ENCODE peak calls at places on chromosomes 16 and 17, in nine cellular contexts. G is A549; F is body of pancreas; K is effector memory CD4-positive, alpha-beta T cell; E is OCI-LY7; X is heart right ventricle; P is mesendoderm; D is CD8-positive, alpha-beta memory T cell; T is Peyer's patch. U is an unnamed sample.

GRCh38 chr17:45975640-45976295 is 23.3 kb upstream of the STH start:
- DNase-seq in G (no peak), F (no peak), K (no peak), E (no peak), X (no peak), P (no peak), D (no peak), T (no peak), U (no peak)

GRCh38 chr16:89268585-89268984 is 51.1 kb downstream of the ZNF778 start:
- DNase-seq in G (no peak), F (no peak), K (no peak), E (no peak), X (no peak), P (no peak), D (no peak), T (no peak), U (no peak)

GRCh38 chr17:38871247-38871991 is 1.6 kb downstream of the LASP1 start:
- DNase-seq in G (peak), F (peak), K (peak), E (peak), X (no peak), P (peak), D (peak), T (peak), U (no peak)

GRCh38 chr17:72063262-72063661 is 57.6 kb upstream of the SOX9 start:
- DNase-seq in G (no peak), F (no peak), K (no peak), E (no peak), X (no peak), P (no peak), D (no peak), T (no peak), U (no peak)

GRCh38 chr16:9072806-9073341 is 18.6 kb upstream of the HAPSTR1 start:
- DNase-seq in G (no peak), F (no peak), K (no peak), E (peak), X (no peak), P (peak), D (no peak), T (no peak), U (no peak)

GRCh38 chr17:61410555-61411089 is 11.0 kb downstream of the TBX2 start:
- DNase-seq in G (no peak), F (peak), K (peak), E (peak), X (peak), P (peak), D (peak), T (peak), U (no peak)

GRCh38 chr17:76752006-76752405 is 14.1 kb downstream of the MFSD11 start:
- DNase-seq in G (no peak), F (no peak), K (peak), E (peak), X (no peak), P (no peak), D (peak), T (no peak), U (no peak)

GRCh38 chr16:25692307-25692706 is 548 bp downstream of the HS3ST4 start:
- DNase-seq in G (no peak), F (no peak), K (no peak), E (no peak), X (peak), P (peak), D (no peak), T (no peak), U (no peak)

GRCh38 chr17:65222216-65222738 is 85.1 kb downstream of the RGS9 start:
- DNase-seq in G (no peak), F (no peak), K (no peak), E (no peak), X (no peak), P (no peak), D (no peak), T (no peak), U (no peak)

GRCh38 chr16:12527077-12527476 is 276.6 kb downstream of the CPPED1 start:
- DNase-seq in G (no peak), F (no peak), K (no peak), E (no peak), X (no peak), P (no peak), D (no peak), T (no peak), U (no peak)

GRCh38 chr17:80826955-80827645 is 164.5 kb upstream of the CHMP6 start:
- DNase-seq in G (peak), F (peak), K (no peak), E (no peak), X (no peak), P (peak), D (no peak), T (no peak), U (no peak)

GRCh38 chr16:12455287-12455798 is 348.3 kb downstream of the CPPED1 start:
- DNase-seq in G (peak), F (peak), K (no peak), E (peak), X (peak), P (peak), D (no peak), T (peak), U (peak)

GRCh38 chr16:55491691-55492090 is 12.7 kb downstream of the MMP2 start:
- DNase-seq in G (no peak), F (no peak), K (no peak), E (no peak), X (no peak), P (peak), D (no peak), T (no peak), U (no peak)

GRCh38 chr16:1788708-1789100 is 4.8 kb downstream of the IGFALS start:
- DNase-seq in G (no peak), F (no peak), K (no peak), E (no peak), X (peak), P (no peak), D (no peak), T (no peak), U (no peak)

GRCh38 chr16:66858740-66859396 is 14.7 kb downstream of the CA7 start:
- DNase-seq in G (peak), F (no peak), K (no peak), E (no peak), X (peak), P (no peak), D (no peak), T (no peak), U (no peak)

GRCh38 chr17:18261146-18261515 is 669 bp downstream of the MIEF2 start:
- DNase-seq in G (peak), F (peak), K (no peak), E (peak), X (peak), P (peak), D (peak), T (peak), U (no peak)

GRCh38 chr17:45823598-45823997 is 21.1 kb upstream of the SPPL2C start:
- DNase-seq in G (no peak), F (no peak), K (no peak), E (no peak), X (no peak), P (no peak), D (no peak), T (no peak), U (no peak)

GRCh38 chr17:35117984-35118383 is 1.7 kb downstream of the RAD51D start:
- DNase-seq in G (no peak), F (no peak), K (peak), E (peak), X (no peak), P (no peak), D (no peak), T (no peak), U (no peak)

DNA sequence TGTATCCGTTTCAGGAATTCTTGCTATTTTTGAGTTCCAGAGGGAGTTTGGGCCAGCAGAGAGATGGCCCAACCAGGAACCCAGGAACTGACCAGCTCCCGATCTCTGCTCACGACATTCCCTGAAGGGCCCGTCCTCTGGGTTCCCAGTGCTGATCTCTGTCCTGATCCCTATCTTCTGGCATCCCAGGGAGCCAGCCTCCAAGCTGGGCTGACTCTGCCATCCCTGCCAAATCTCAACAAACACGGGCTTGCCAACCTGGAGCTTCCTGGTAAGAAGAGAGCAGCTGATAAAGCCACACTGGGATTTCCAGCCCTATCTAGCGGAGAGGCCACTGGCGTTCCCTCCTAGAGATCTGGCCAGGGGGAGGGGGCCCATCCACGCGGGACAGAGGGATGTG is 16.2 kb downstream of the GPRC5B start:
- DNase-seq in G (no peak), F (no peak), K (no peak), E (no peak), X (no peak), P (no peak), D (no peak), T (no peak), U (no peak)
- H3K27ac ChIP-seq in G (no peak), F (no peak), K (no peak), E (no peak), X (peak), P (no peak), D (no peak), T (no peak), U (no peak)

GRCh38 chr16:50265716-50266336 is 525 bp upstream of the ADCY7 start:
- DNase-seq in G (no peak), F (no peak), K (no peak), E (no peak), X (no peak), P (no peak), D (peak), T (no peak), U (no peak)
- H3K27ac ChIP-seq in G (peak), F (no peak), K (peak), E (peak), X (peak), P (no peak), D (peak), T (peak), U (no peak)

GRCh38 chr16:57892447-57893096 is 78.4 kb downstream of the CNGB1 start:
- DNase-seq in G (no peak), F (peak), K (no peak), E (no peak), X (no peak), P (no peak), D (no peak), T (no peak), U (no peak)

GRCh38 chr16:57894390-57895080 is 76.4 kb downstream of the CNGB1 start:
- DNase-seq in G (no peak), F (no peak), K (no peak), E (no peak), X (no peak), P (no peak), D (no peak), T (no peak), U (no peak)

GRCh38 chr16:57893559-57894389 is 77.2 kb downstream of the CNGB1 start:
- DNase-seq in G (peak), F (peak), K (no peak), E (no peak), X (no peak), P (no peak), D (no peak), T (no peak), U (no peak)

GRCh38 chr16:57892041-57892440 is 78.9 kb downstream of the CNGB1 start:
- DNase-seq in G (no peak), F (no peak), K (no peak), E (no peak), X (no peak), P (no peak), D (no peak), T (no peak), U (no peak)

GRCh38 chr16:57893217-57893558 is 77.7 kb downstream of the CNGB1 start:
- DNase-seq in G (no peak), F (no peak), K (no peak), E (no peak), X (no peak), P (no peak), D (no peak), T (no peak), U (no peak)
- H3K27ac ChIP-seq in G (peak), F (peak), K (no peak), E (no peak), X (no peak), P (no peak), D (no peak), T (no peak), U (no peak)

DNA sequence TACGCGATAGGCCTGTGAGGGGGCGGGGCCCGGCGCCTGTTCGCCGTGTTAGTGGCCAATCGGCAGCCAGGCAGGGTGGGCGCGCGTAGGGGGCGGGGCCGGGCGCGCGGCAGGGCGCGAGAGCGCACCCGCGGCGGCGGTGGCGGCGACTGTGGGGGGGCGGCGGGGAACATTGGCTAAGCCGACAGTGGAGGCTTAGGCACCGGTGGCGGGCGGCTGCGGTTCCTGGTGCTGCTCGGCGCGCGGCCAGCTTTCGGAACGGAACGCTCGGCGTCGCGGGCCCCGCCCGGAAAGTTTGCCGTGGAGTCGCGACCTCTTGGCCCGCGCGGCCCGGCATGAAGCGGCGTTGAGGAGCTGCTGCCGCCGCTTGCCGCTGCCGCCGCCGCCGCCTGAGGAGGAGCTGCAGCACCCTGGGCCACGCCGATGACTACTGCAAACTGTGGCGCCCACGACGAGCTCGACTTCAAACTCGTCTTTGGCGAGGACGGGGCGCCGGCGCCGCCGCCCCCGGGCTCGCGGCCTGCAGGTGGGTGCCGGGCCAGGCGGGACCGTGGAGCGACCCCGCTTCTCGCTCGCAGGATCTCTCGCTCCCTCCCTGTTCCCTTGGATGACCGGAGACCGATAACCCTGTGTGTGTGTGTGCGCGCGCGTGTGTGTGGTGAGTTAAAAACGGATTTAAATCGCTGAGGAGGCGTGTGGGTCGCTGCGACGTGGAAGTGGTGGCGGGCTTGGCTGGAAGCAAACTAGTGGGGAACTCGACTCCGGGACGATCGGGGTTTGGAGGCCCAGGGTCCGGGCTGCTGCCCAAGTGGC is at the start of gene NFATC3:
- DNase-seq in G (peak), F (peak), K (peak), E (peak), X (peak), P (peak), D (peak), T (peak), U (peak)
- H3K27ac ChIP-seq in G (peak), F (peak), K (peak), E (peak), X (peak), P (peak), D (peak), T (peak), U (no peak)

DNA sequence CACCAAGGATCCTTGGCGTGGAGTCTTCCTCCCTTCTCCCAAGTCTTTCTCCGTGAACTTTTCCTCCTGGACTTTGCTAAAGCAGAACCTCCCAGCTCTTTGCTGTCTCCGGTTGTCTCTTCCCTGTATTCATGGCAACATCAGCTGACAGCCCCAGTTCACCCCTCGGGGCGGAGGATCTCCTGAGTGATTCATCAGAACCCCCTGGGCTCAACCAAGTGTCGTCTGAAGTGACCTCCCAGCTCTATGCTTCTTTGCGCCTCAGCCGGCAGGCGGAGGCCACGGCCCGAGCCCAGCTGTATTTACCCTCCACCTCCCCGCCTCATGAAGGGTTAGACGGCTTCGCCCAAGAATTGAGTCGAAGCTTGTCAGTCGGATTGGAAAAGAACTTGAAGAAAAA is 943 bp downstream of the CNTROB start:
- DNase-seq in G (peak), F (peak), K (no peak), E (peak), X (no peak), P (peak), D (peak), T (no peak), U (no peak)
- H3K27ac ChIP-seq in G (peak), F (no peak), K (no peak), E (peak), X (peak), P (no peak), D (peak), T (no peak), U (no peak)

GRCh38 chr17:77941004-77941403 is 17.5 kb upstream of the TNRC6C start:
- DNase-seq in G (no peak), F (no peak), K (no peak), E (no peak), X (no peak), P (no peak), D (no peak), T (no peak), U (no peak)

GRCh38 chr17:77943971-77944370 is 14.5 kb upstream of the TNRC6C start:
- DNase-seq in G (no peak), F (no peak), K (no peak), E (no peak), X (no peak), P (no peak), D (no peak), T (no peak), U (no peak)

GRCh38 chr17:77944390-77945222 is 13.9 kb upstream of the TNRC6C start:
- DNase-seq in G (no peak), F (no peak), K (no peak), E (no peak), X (no peak), P (peak), D (no peak), T (no peak), U (no peak)

GRCh38 chr17:77946900-77947643 is 11.4 kb upstream of the TNRC6C start:
- DNase-seq in G (no peak), F (no peak), K (no peak), E (no peak), X (no peak), P (no peak), D (no peak), T (no peak), U (no peak)

GRCh38 chr17:77942111-77942988 is 16.2 kb upstream of the TNRC6C start:
- DNase-seq in G (no peak), F (peak), K (no peak), E (no peak), X (peak), P (no peak), D (no peak), T (no peak), U (no peak)
- H3K27ac ChIP-seq in G (no peak), F (peak), K (no peak), E (no peak), X (no peak), P (no peak), D (no peak), T (no peak), U (no peak)

DNA sequence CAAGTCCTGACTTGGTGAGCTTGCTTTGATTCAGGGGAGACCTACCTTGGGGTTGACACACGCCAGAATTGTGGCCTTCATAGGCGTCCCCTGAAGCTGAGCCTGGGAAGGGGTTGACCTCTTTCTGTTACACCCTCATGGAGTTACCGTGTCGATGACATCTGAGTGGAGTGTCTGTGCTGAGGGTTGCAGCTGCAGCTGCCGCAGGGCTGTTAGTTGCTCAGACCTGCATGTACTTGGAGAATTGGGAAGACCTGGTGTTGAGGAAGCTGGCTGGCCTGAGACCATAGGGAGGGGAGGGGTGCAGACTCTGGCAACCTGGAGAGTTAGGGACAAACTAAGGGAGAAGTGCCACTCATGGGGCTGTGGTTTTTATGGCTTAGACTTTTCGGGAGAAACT is 9.6 kb downstream of the GSE1 start:
- DNase-seq in G (no peak), F (no peak), K (no peak), E (no peak), X (no peak), P (no peak), D (no peak), T (no peak), U (no peak)
- H3K27ac ChIP-seq in G (no peak), F (peak), K (no peak), E (no peak), X (no peak), P (no peak), D (no peak), T (no peak), U (no peak)

GRCh38 chr17:7204335-7204734 is 15.3 kb downstream of the DLG4 start:
- DNase-seq in G (no peak), F (no peak), K (no peak), E (no peak), X (no peak), P (no peak), D (no peak), T (no peak), U (no peak)
- H3K27ac ChIP-seq in G (peak), F (peak), K (peak), E (peak), X (peak), P (no peak), D (peak), T (peak), U (no peak)